ENCODE peak calls at places on chromosomes 5 and 9, in four cellular contexts. B is heart left ventricle, H is iPS DF 19.7, A is GM18507. O is an unnamed sample.

GRCh38 chr9:123339666-123340414 is 16.2 kb upstream of the CRB2 start:
- DNase-seq in B (no peak), H (no peak), A (no peak), O (no peak)

GRCh38 chr5:104551628-104552027 is 989.0 kb upstream of the NUDT12 start:
- DNase-seq in B (no peak), H (no peak), A (no peak), O (no peak)

GRCh38 chr9:87201316-87201715 is 254.0 kb upstream of the GAS1 start:
- DNase-seq in B (no peak), H (no peak), A (no peak), O (no peak)

GRCh38 chr5:59130441-59130840 is 547.6 kb downstream of the RAB3C start:
- DNase-seq in B (no peak), H (no peak), A (no peak), O (no peak)

GRCh38 chr5:30856242-30856641 is 337.2 kb upstream of the CDH6 start:
- DNase-seq in B (no peak), H (no peak), A (no peak), O (no peak)

GRCh38 chr5:76401801-76402250 is 1.3 kb upstream of the IQGAP2 start:
- DNase-seq in B (no peak), H (no peak), A (no peak), O (no peak)

GRCh38 chr5:151523335-151523734 is 67.8 kb downstream of the FAT2 start:
- DNase-seq in B (no peak), H (peak; percentile 17), A (peak; percentile 52), O (no peak)

GRCh38 chr9:120308495-120308894 is 271.5 kb downstream of the CDK5RAP2 start:
- DNase-seq in B (no peak), H (no peak), A (no peak), O (no peak)

GRCh38 chr9:20353529-20353928 is 268.8 kb downstream of the MLLT3 start:
- DNase-seq in B (no peak), H (no peak), A (no peak), O (no peak)

GRCh38 chr9:22111871-22112247 is 102.8 kb upstream of the CDKN2B start:
- DNase-seq in B (no peak), H (no peak), A (no peak), O (no peak)

GRCh38 chr5:76145945-76146344 is 62.8 kb downstream of the SV2C start:
- DNase-seq in B (no peak), H (peak; percentile 40), A (no peak), O (no peak)

GRCh38 chr5:172179032-172179989 is 8.7 kb downstream of the STK10 start:
- DNase-seq in B (peak; percentile 59), H (no peak), A (no peak), O (no peak)

GRCh38 chr5:22970956-22971618 is 117.9 kb upstream of the CDH12 start:
- DNase-seq in B (no peak), H (no peak), A (no peak), O (no peak)

GRCh38 chr9:35645736-35646582 is 4.8 kb downstream of the SIT1 start:
- DNase-seq in B (no peak), H (no peak), A (no peak), O (no peak)

GRCh38 chr5:5886812-5887486 is 464.5 kb downstream of the ICE1 start:
- DNase-seq in B (no peak), H (no peak), A (peak; percentile 39), O (no peak)

GRCh38 chr9:2884308-2884707 is 40.4 kb upstream of the PUM3 start:
- DNase-seq in B (no peak), H (no peak), A (no peak), O (no peak)

GRCh38 chr5:137800700-137801411 is 46.7 kb upstream of the HNRNPA0 start:
- DNase-seq in B (peak; percentile 32), H (no peak), A (no peak), O (no peak)

GRCh38 chr5:151251001-151251551 is 1.9 kb upstream of the GM2A start:
- DNase-seq in B (no peak), H (no peak), A (no peak), O (no peak)

GRCh38 chr5:122089614-122090013 is 11.6 kb upstream of the LOX start:
- DNase-seq in B (no peak), H (no peak), A (no peak), O (no peak)

GRCh38 chr5:52853573-52854163 is 66.0 kb downstream of the ITGA1 start:
- DNase-seq in B (no peak), H (no peak), A (no peak), O (no peak)

GRCh38 chr9:80082213-80082612 is 510.4 kb downstream of the TLE4 start:
- DNase-seq in B (no peak), H (no peak), A (no peak), O (no peak)

GRCh38 chr5:103407399-103407798 is 148.8 kb downstream of the MACIR start:
- DNase-seq in B (no peak), H (no peak), A (no peak), O (no peak)

GRCh38 chr5:158119852-158120708 is 261.1 kb upstream of the CLINT1 start:
- DNase-seq in B (no peak), H (no peak), A (no peak), O (no peak)

GRCh38 chr9:4207881-4208615 is 91.8 kb downstream of the GLIS3 start:
- DNase-seq in B (peak; percentile 28), H (no peak), A (no peak), O (no peak)

GRCh38 chr5:39022151-39022550 is 52.0 kb downstream of the RICTOR start:
- DNase-seq in B (no peak), H (no peak), A (no peak), O (no peak)

GRCh38 chr5:95083606-95084005 is 201.3 kb downstream of the MCTP1 start:
- DNase-seq in B (no peak), H (no peak), A (no peak), O (no peak)